ENCODE peak calls at places on chromosomes 11 and 22, in five cellular contexts. K is WTC11, A is HepG2, I is K562, F is GM12878. O is an unnamed sample.

GRCh38 chr11:119091083-119091650 is 6.5 kb downstream of the HMBS start:
- DNase-seq in K (no peak), A (no peak), I (peak), F (no peak), O (no peak)

GRCh38 chr11:90722552-90723190 is 499.8 kb upstream of the CHORDC1 start:
- DNase-seq in K (no peak), A (peak), I (no peak), F (no peak), O (peak)

GRCh38 chr11:61532136-61533038 is 23.8 kb downstream of the LRRC10B start:
- DNase-seq in K (peak), A (peak), I (peak), F (no peak), O (peak)

GRCh38 chr11:128279861-128280260 is 307.5 kb downstream of the ETS1 start:
- DNase-seq in K (no peak), A (no peak), I (no peak), F (no peak), O (no peak)

GRCh38 chr11:76162336-76163288 is 43.7 kb downstream of the WNT11 start:
- DNase-seq in K (no peak), A (no peak), I (peak), F (no peak), O (no peak)

GRCh38 chr11:62857541-62857982 is 18.2 kb upstream of the WDR74 start:
- DNase-seq in K (no peak), A (no peak), I (no peak), F (no peak), O (no peak)

GRCh38 chr22:27747396-27748256 is 53.9 kb downstream of the MN1 start:
- DNase-seq in K (peak), A (no peak), I (peak), F (no peak), O (no peak)

GRCh38 chr22:20979243-20979809 is 2.8 kb upstream of the LZTR1 start:
- DNase-seq in K (peak), A (no peak), I (peak), F (no peak), O (no peak)

GRCh38 chr22:19117111-19117512 is 5.1 kb downstream of the DGCR2 start:
- DNase-seq in K (no peak), A (no peak), I (no peak), F (no peak), O (no peak)

GRCh38 chr11:118572075-118572913 is at the start of gene ARCN1:
- DNase-seq in K (peak), A (peak), I (peak), F (peak), O (peak)

GRCh38 chr11:64358907-64359711 is at the start of gene RPS6KA4:
- DNase-seq in K (peak), A (no peak), I (peak), F (no peak), O (peak)

GRCh38 chr11:43508511-43508918 is 149.8 kb downstream of the TTC17 start:
- DNase-seq in K (no peak), A (no peak), I (no peak), F (no peak), O (peak)

GRCh38 chr11:13126430-13126829 is 117.3 kb downstream of the RASSF10 start:
- DNase-seq in K (no peak), A (no peak), I (no peak), F (no peak), O (peak)

GRCh38 chr22:44430716-44431115 is 67.3 kb downstream of the RTL6 start:
- DNase-seq in K (no peak), A (no peak), I (no peak), F (no peak), O (no peak)

DNA sequence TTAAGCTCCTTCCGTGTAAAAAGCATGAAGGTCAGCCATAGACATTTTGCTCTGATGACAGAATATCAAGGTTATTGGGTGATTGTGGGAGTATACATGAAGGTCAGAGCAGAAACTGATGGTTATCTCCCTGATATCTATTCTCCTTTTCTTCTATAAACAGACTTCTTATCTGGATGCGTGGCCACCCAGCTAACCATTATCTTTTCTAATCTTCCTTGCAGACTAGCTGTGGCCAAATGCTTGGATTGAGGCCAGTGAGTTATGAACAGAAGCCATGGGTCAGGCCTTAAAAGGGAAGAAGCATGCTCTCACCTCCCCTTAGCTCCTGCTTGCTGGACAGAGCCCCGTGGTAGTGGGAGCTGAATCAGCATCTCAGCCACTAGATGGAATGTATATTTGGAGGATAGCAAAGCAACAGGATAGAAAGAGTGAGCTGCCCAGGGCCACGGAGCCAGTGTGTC is 31.3 kb upstream of the LRRC55 start:
- DNase-seq in K (no peak), A (no peak), I (peak), F (no peak), O (no peak)
- TF ChIP-seq ESRRA in K (no peak), A (no peak), I (peak), F (no peak), O (no peak)

DNA sequence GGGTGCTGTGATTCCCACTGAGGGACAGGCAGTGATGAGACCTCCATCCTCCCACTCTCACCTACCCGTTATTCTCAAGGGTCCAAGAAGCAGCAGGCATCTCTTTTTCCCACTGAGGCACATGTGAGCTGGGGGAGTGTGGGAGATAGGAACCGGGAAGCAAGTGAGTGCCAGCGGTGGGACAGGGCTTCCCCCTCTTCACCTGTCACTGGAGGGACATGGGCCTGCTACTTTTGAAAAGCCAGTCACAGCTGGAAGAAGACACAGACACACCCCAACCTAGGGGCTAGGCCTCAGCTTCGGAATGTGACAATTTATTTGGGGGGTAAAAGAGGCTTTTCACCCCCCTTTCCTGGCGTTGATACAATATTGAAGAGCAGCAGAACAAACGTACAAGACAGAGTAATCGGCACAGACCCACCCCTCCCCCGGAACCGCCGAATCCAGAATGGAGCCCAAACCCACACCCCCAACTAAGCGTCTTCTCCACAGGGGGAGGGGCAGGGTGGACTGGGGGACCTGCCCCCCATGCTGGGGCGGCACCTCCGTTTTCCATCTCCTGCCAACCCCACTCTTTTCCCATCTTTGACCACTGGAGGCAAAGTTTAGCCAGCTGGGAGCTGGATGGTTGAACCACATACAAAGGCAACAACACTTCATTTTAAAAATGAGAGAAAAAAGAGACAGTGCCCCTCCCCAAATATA is 10.7 kb downstream of the CBX6 start:
- DNase-seq in K (no peak), A (no peak), I (no peak), F (no peak), O (no peak)
- TF ChIP-seq ESRRA in K (no peak), A (no peak), I (no peak), F (no peak), O (no peak)

DNA sequence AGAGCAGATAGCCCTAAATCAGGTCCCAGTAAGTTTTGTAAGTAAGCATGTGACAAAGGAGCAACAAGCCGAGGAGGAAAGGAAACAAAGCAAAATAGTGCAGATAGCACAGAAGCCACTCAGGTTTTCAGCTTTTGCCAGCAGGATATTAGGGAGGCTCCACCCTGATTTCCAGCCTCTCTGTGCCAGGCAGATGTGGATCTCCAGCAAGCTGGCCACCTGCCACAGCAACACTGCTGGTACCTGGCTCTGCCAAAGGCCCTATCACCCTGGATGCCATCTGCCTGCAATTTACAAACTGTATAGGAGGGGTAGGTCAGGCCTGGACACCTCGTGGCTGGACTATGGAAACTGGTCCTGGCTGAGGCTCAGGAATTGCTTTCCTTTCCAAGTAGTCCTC is 12.2 kb upstream of the NNMT start:
- DNase-seq in K (no peak), A (no peak), I (no peak), F (no peak), O (no peak)
- TF ChIP-seq ESRRA in K (no peak), A (no peak), I (no peak), F (no peak), O (no peak)

DNA sequence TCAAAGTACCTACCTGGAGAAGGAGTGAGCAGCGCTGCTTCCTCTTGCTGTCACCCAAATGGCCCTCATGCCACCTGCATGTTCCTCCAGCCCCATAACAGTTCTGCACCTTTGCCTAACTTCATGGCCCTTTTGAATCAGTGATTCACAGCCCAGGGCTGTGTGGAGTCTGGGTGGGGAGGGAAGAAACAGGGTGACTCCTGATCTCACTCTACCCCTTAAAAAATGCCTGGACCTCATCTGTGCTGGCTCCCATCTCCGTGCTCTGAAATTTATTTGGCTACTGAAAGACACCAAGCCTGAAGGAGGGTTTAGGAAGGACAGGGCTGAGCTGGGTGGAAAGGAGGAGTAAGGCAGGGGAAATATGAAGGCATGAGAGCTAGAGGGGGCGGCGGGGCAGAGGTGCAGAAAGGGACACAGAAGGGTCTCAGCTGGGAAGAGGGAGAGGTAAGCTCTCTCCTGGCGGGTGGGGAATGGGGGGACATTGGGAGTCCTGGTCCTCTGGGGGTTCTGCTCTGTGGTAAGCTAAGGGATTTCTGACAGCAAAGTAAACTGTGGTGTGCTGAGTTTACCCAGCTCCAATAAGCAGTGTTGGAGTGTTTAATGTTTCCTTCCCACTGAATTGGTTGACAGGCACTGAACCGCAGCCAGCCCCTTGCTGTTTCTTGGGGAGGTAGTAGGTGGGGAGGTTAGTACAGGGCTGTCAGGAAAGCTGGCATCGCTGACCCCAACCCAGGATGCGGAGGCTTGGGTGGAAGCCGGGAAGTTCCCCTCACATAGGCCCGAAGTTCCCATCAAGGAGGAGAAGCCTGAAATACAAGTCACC is 71.1 kb downstream of the RPUSD4 start:
- DNase-seq in K (no peak), A (no peak), I (no peak), F (no peak), O (no peak)
- TF ChIP-seq ESRRA in K (no peak), A (no peak), I (no peak), F (no peak), O (no peak)

GRCh38 chr11:126129681-126130671 is 67.3 kb upstream of the CDON start:
- DNase-seq in K (no peak), A (no peak), I (no peak), F (no peak), O (no peak)
- TF ChIP-seq ESRRA in K (no peak), A (no peak), I (no peak), F (no peak), O (no peak)

GRCh38 chr11:70863186-70863585 is 389.2 kb downstream of the SHANK2 start:
- DNase-seq in K (no peak), A (no peak), I (no peak), F (no peak), O (no peak)

GRCh38 chr11:70866834-70867233 is 385.5 kb downstream of the SHANK2 start:
- DNase-seq in K (no peak), A (no peak), I (no peak), F (no peak), O (no peak)

GRCh38 chr11:70863988-70864387 is 388.4 kb downstream of the SHANK2 start:
- DNase-seq in K (no peak), A (no peak), I (no peak), F (no peak), O (no peak)

GRCh38 chr11:70867661-70868060 is 384.7 kb downstream of the SHANK2 start:
- DNase-seq in K (no peak), A (no peak), I (no peak), F (no peak), O (no peak)

DNA sequence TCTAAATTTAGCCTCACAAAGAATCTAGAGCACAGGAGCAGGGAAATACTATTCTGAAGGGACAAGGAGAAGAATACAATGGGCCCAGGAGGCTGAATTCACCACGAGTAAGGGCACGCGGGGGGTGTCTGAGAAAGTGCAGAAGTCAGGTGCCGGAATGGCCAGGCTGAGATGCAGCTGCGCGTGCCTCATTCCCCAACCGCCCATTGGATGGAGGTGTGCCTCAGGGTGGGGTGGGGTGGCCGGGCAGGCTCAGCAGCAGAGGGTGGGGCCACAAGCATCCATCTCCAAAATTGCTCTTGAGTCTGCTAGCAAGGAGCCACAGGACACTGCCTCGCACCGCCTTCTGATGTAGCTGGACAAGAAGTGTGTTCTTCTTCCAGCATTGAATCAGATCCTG is 387.0 kb downstream of the SHANK2 start:
- DNase-seq in K (no peak), A (no peak), I (no peak), F (no peak), O (no peak)
- TF ChIP-seq ESRRA in K (no peak), A (no peak), I (no peak), F (no peak), O (no peak)

GRCh38 chr22:41910599-41911291 is 4.1 kb downstream of the SHISA8 start:
- DNase-seq in K (no peak), A (no peak), I (no peak), F (no peak), O (no peak)
- TF ChIP-seq ESRRA in K (no peak), A (no peak), I (no peak), F (no peak), O (no peak)